ENCODE peak calls at places on chromosomes 2 and 18, in eight cellular contexts. F is kidney, B is esophagus muscularis mucosa, P is SJSA1, Z is psoas muscle, Y is AG09309, E is choroid plexus epithelial cell, M is sigmoid colon. R is an unnamed sample.

GRCh38 chr18:9901377-9901776 is 12.4 kb upstream of the VAPA start:
- DNase-seq in F (no peak), B (no peak), P (no peak), Z (no peak), Y (no peak), E (peak), M (no peak), R (no peak)

GRCh38 chr2:202933958-202934357 is 21.9 kb downstream of the CARF start:
- DNase-seq in F (no peak), B (no peak), P (no peak), Z (no peak), Y (no peak), E (no peak), M (no peak), R (no peak)

GRCh38 chr2:182668671-182669070 is 47.4 kb upstream of the DNAJC10 start:
- DNase-seq in F (no peak), B (no peak), P (no peak), Z (no peak), Y (no peak), E (peak), M (no peak), R (no peak)

GRCh38 chr2:120237491-120237902 is 14.3 kb upstream of the TMEM185B start:
- DNase-seq in F (peak), B (no peak), P (peak), Z (no peak), Y (no peak), E (peak), M (no peak), R (no peak)

GRCh38 chr2:144071461-144071860 is 448.5 kb downstream of the ZEB2 start:
- DNase-seq in F (no peak), B (no peak), P (no peak), Z (no peak), Y (no peak), E (peak), M (no peak), R (no peak)

GRCh38 chr2:44964704-44965343 is 23.3 kb downstream of the SIX3 start:
- DNase-seq in F (no peak), B (no peak), P (no peak), Z (no peak), Y (no peak), E (no peak), M (no peak), R (no peak)

GRCh38 chr2:111694690-111695089 is 189.3 kb downstream of the ANAPC1 start:
- DNase-seq in F (no peak), B (no peak), P (no peak), Z (no peak), Y (peak), E (peak), M (peak), R (no peak)

GRCh38 chr2:194550702-194551101 is 1106.3 kb upstream of the SLC39A10 start:
- DNase-seq in F (no peak), B (no peak), P (no peak), Z (no peak), Y (no peak), E (no peak), M (no peak), R (no peak)

GRCh38 chr2:11573418-11574175 is 39.8 kb downstream of the GREB1 start:
- DNase-seq in F (peak), B (no peak), P (peak), Z (peak), Y (peak), E (peak), M (peak), R (no peak)

GRCh38 chr18:77061946-77062517 is 70.6 kb downstream of the MBP start:
- DNase-seq in F (no peak), B (no peak), P (no peak), Z (no peak), Y (no peak), E (peak), M (no peak), R (no peak)

GRCh38 chr2:30867385-30867784 is 60.1 kb upstream of the CAPN13 start:
- DNase-seq in F (no peak), B (no peak), P (no peak), Z (no peak), Y (no peak), E (no peak), M (no peak), R (no peak)

GRCh38 chr2:116491292-116491691 is 1323.2 kb upstream of the DDX18 start:
- DNase-seq in F (no peak), B (no peak), P (no peak), Z (no peak), Y (no peak), E (no peak), M (no peak), R (no peak)

GRCh38 chr2:67898605-67899004 is 164.2 kb downstream of the C1D start:
- DNase-seq in F (no peak), B (no peak), P (no peak), Z (no peak), Y (no peak), E (peak), M (no peak), R (no peak)

GRCh38 chr2:143728498-143728897 is 599.3 kb downstream of the ARHGAP15 start:
- DNase-seq in F (no peak), B (no peak), P (no peak), Z (no peak), Y (no peak), E (no peak), M (no peak), R (no peak)

GRCh38 chr2:240584486-240585031 is 2.0 kb upstream of the CAPN10 start:
- DNase-seq in F (peak), B (no peak), P (no peak), Z (peak), Y (no peak), E (peak), M (no peak), R (peak)

GRCh38 chr2:62570861-62571698 is 65.1 kb upstream of the TMEM17 start:
- DNase-seq in F (peak), B (no peak), P (no peak), Z (no peak), Y (no peak), E (no peak), M (peak), R (peak)

GRCh38 chr2:234425923-234426603 is 70.8 kb downstream of the ARL4C start:
- DNase-seq in F (no peak), B (no peak), P (no peak), Z (no peak), Y (no peak), E (no peak), M (no peak), R (no peak)
- H3K4me3 ChIP-seq in F (no peak), B (no peak), P (no peak), Z (no peak), Y (no peak), E (no peak), M (no peak), R (no peak)

GRCh38 chr18:36736094-36736493 is 92.7 kb downstream of the TPGS2 start:
- DNase-seq in F (no peak), B (peak), P (no peak), Z (no peak), Y (no peak), E (no peak), M (no peak), R (no peak)

GRCh38 chr18:36733150-36733549 is 95.7 kb downstream of the TPGS2 start:
- DNase-seq in F (no peak), B (peak), P (no peak), Z (no peak), Y (no peak), E (no peak), M (no peak), R (no peak)

GRCh38 chr18:36737321-36737720 is 91.5 kb downstream of the TPGS2 start:
- DNase-seq in F (no peak), B (peak), P (no peak), Z (no peak), Y (no peak), E (no peak), M (no peak), R (no peak)

GRCh38 chr18:36734589-36734988 is 94.2 kb downstream of the TPGS2 start:
- DNase-seq in F (no peak), B (peak), P (no peak), Z (no peak), Y (no peak), E (no peak), M (no peak), R (no peak)

GRCh38 chr18:36735130-36735529 is 93.7 kb downstream of the TPGS2 start:
- DNase-seq in F (no peak), B (peak), P (no peak), Z (no peak), Y (no peak), E (no peak), M (no peak), R (no peak)
- H3K4me3 ChIP-seq in F (no peak), B (no peak), P (no peak), Z (no peak), Y (no peak), E (no peak), M (no peak), R (no peak)

GRCh38 chr2:197784956-197785941 is at the start of gene BOLL:
- DNase-seq in F (peak), B (no peak), P (no peak), Z (no peak), Y (no peak), E (no peak), M (no peak), R (peak)
- H3K4me3 ChIP-seq in F (peak), B (peak), P (no peak), Z (peak), Y (no peak), E (no peak), M (peak), R (peak)

GRCh38 chr18:26227051-26227672 is 917 bp downstream of the TAF4B start:
- DNase-seq in F (no peak), B (no peak), P (no peak), Z (no peak), Y (no peak), E (peak), M (peak), R (no peak)

GRCh38 chr18:26225915-26226228 is 373 bp upstream of the TAF4B start:
- DNase-seq in F (no peak), B (no peak), P (no peak), Z (no peak), Y (no peak), E (no peak), M (no peak), R (no peak)

GRCh38 chr18:26230497-26230896 is 4.3 kb downstream of the TAF4B start:
- DNase-seq in F (no peak), B (no peak), P (no peak), Z (no peak), Y (no peak), E (no peak), M (no peak), R (no peak)

GRCh38 chr18:26226229-26227050 is at the start of gene TAF4B:
- DNase-seq in F (peak), B (peak), P (peak), Z (peak), Y (peak), E (peak), M (peak), R (peak)

DNA sequence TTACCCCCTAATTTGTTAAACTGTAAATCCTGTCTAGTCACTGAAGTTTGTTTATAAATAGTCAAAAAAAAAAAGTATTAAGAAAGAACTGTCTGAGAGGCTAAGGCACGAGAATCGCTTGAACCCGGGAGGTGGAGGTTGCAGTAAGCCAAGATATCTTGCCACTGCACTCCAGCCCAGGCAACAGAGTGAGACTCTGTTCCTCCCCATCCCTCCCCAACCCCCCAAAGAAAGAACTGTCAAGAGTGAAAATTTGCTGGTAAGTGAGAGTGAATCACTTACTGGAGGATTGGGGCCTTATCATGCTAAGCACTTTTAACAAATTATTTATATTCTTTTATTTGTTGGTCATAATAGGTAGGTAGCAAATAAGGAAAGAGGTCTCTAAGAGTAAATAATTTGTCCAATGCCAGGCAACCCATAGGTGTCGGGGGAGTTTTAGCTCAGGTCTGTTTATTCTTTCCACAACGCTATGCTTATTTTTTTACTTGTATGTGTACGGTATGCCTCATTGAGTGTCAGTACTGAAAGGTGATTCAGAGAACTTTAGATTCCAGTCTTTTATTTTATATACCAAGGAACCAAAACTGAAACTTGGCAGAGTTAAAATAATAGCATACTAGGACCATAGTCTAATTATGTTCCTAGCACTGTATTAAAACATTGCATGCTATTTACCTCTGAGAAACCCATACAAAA is 2.5 kb downstream of the TAF4B start:
- DNase-seq in F (no peak), B (no peak), P (no peak), Z (no peak), Y (no peak), E (no peak), M (no peak), R (no peak)
- H3K4me3 ChIP-seq in F (no peak), B (peak), P (no peak), Z (peak), Y (no peak), E (no peak), M (no peak), R (no peak)

GRCh38 chr2:176127769-176128072 is 1.8 kb upstream of the HOXD8 start:
- DNase-seq in F (no peak), B (no peak), P (no peak), Z (no peak), Y (no peak), E (no peak), M (no peak), R (no peak)

GRCh38 chr2:176129013-176129796 is at the start of gene HOXD8:
- DNase-seq in F (peak), B (no peak), P (peak), Z (peak), Y (no peak), E (no peak), M (peak), R (no peak)

GRCh38 chr2:176129825-176130152 is 284 bp downstream of the HOXD8 start:
- DNase-seq in F (peak), B (no peak), P (no peak), Z (peak), Y (no peak), E (no peak), M (peak), R (no peak)

GRCh38 chr2:176126929-176127768 is 2.4 kb upstream of the HOXD8 start:
- DNase-seq in F (peak), B (no peak), P (peak), Z (no peak), Y (no peak), E (peak), M (peak), R (peak)

GRCh38 chr2:176128172-176129012 is 1.1 kb upstream of the HOXD8 start:
- DNase-seq in F (peak), B (no peak), P (no peak), Z (no peak), Y (no peak), E (no peak), M (peak), R (no peak)
- H3K4me3 ChIP-seq in F (peak), B (peak), P (peak), Z (peak), Y (peak), E (no peak), M (peak), R (no peak)

GRCh38 chr2:37667704-37668103 is 3.7 kb downstream of the CDC42EP3 start:
- DNase-seq in F (no peak), B (no peak), P (no peak), Z (no peak), Y (no peak), E (no peak), M (no peak), R (no peak)

GRCh38 chr2:37665038-37665437 is 6.4 kb downstream of the CDC42EP3 start:
- DNase-seq in F (no peak), B (no peak), P (no peak), Z (no peak), Y (no peak), E (no peak), M (no peak), R (no peak)

GRCh38 chr2:37664190-37664751 is 7.2 kb downstream of the CDC42EP3 start:
- DNase-seq in F (no peak), B (no peak), P (no peak), Z (no peak), Y (no peak), E (no peak), M (no peak), R (no peak)

GRCh38 chr2:37665622-37666362 is 5.7 kb downstream of the CDC42EP3 start:
- DNase-seq in F (no peak), B (no peak), P (no peak), Z (no peak), Y (no peak), E (no peak), M (no peak), R (no peak)

DNA sequence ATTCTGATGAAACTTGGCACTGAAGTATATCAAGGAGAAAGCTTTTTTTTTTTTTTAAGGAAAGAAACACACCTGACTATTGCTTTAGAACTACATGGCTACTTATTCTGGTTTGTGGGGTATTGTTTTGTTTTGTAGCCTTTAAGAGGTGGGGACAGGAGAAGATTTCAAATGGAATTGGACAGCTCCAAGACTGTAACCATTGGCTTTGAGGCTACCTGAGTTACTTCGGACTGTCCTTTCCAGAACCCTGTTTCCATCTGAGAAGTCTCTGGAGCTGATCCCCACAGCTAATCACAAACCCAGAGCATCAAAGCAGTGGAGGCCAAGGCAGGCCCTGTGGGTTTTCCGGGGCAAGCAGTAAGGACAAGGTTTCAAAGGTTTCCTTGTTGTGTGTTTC is 4.7 kb downstream of the CDC42EP3 start:
- DNase-seq in F (no peak), B (no peak), P (no peak), Z (no peak), Y (no peak), E (no peak), M (no peak), R (no peak)
- H3K4me3 ChIP-seq in F (no peak), B (peak), P (no peak), Z (peak), Y (peak), E (peak), M (no peak), R (no peak)

DNA sequence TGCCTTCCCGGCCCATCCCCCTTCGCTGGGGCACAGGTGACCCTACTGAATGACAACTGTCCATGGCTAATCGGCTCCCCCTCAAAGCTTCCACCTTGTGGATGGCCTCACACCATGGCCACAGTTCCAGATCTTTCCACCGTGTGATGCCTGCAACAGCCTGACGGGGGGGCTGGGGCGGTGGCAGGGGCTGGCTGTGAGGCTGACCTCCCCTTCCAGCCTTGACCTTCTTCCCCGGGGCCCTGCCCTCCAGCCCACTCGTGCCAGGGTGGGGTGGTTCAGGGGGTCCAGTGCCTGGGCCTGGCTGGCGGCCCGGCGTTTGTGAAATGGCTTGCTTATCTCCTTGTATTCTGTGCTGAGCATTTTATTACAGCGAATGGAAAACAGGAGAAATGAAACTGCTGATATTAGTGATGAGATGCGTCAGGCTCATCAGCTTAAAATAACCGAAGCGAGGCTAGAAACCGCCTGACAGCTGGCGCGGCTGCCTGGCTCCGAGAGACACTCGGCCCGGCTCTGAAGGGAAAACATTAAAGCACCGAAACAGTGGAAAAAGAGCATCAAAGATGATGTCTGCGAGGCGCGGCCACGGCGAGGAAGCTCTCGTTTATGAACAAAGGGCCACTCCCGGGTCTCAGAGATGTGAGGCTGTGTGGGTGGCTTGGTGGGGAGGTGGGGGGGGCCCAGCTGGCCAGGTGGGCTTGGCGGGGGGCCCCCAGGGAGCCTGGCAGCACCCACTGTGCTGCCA is 916 bp upstream of the PDCD1 start:
- DNase-seq in F (peak), B (no peak), P (no peak), Z (peak), Y (no peak), E (peak), M (peak), R (no peak)
- H3K4me3 ChIP-seq in F (no peak), B (peak), P (no peak), Z (peak), Y (peak), E (no peak), M (no peak), R (no peak)